ENCODE peak calls at places on chromosomes 2 and 18, in eight cellular contexts. One of them, this sample, is unnamed. For H3K27me3, the result is how much of the 10 kb centered on the place peaks cover.

GRCh38 chr2:207479198-207479785 is 50.5 kb upstream of the CREB1 start:
- DNase-seq in thoracic aorta: no peak
- DNase-seq in PC-3: peak
- DNase-seq in IMR-90: peak
- DNase-seq in psoas muscle: no peak
- DNase-seq in transverse colon: no peak
- DNase-seq in left lung: no peak
- DNase-seq in right atrium auricular region: no peak
- DNase-seq in this sample: no peak

GRCh38 chr2:168244318-168244717 is 3.1 kb downstream of the STK39 start:
- DNase-seq in thoracic aorta: no peak
- DNase-seq in PC-3: peak
- DNase-seq in IMR-90: no peak
- DNase-seq in psoas muscle: no peak
- DNase-seq in transverse colon: peak
- DNase-seq in left lung: no peak
- DNase-seq in right atrium auricular region: no peak
- DNase-seq in this sample: no peak

GRCh38 chr2:65630643-65631042 is 198.2 kb upstream of the SPRED2 start:
- DNase-seq in thoracic aorta: no peak
- DNase-seq in PC-3: no peak
- DNase-seq in IMR-90: peak
- DNase-seq in psoas muscle: no peak
- DNase-seq in transverse colon: no peak
- DNase-seq in left lung: no peak
- DNase-seq in right atrium auricular region: no peak
- DNase-seq in this sample: no peak

GRCh38 chr2:73989972-73990371 is 5.3 kb downstream of the TET3 start:
- DNase-seq in thoracic aorta: no peak
- DNase-seq in PC-3: no peak
- DNase-seq in IMR-90: no peak
- DNase-seq in psoas muscle: no peak
- DNase-seq in transverse colon: no peak
- DNase-seq in left lung: no peak
- DNase-seq in right atrium auricular region: no peak
- DNase-seq in this sample: no peak

GRCh38 chr2:200765139-200765951 is 46.4 kb upstream of the BZW1 start:
- DNase-seq in thoracic aorta: no peak
- DNase-seq in PC-3: peak
- DNase-seq in IMR-90: peak
- DNase-seq in psoas muscle: no peak
- DNase-seq in transverse colon: no peak
- DNase-seq in left lung: no peak
- DNase-seq in right atrium auricular region: no peak
- DNase-seq in this sample: no peak

GRCh38 chr2:159936471-159936870 is 125.9 kb downstream of the PLA2R1 start:
- DNase-seq in thoracic aorta: no peak
- DNase-seq in PC-3: no peak
- DNase-seq in IMR-90: no peak
- DNase-seq in psoas muscle: no peak
- DNase-seq in transverse colon: no peak
- DNase-seq in left lung: no peak
- DNase-seq in right atrium auricular region: no peak
- DNase-seq in this sample: no peak

GRCh38 chr18:58606236-58606635 is 22.7 kb downstream of the ALPK2 start:
- DNase-seq in thoracic aorta: no peak
- DNase-seq in PC-3: no peak
- DNase-seq in IMR-90: no peak
- DNase-seq in psoas muscle: no peak
- DNase-seq in transverse colon: no peak
- DNase-seq in left lung: no peak
- DNase-seq in right atrium auricular region: no peak
- DNase-seq in this sample: no peak

GRCh38 chr18:55179460-55180195 is 220.4 kb upstream of the CCDC68 start:
- DNase-seq in thoracic aorta: no peak
- DNase-seq in PC-3: no peak
- DNase-seq in IMR-90: peak
- DNase-seq in psoas muscle: no peak
- DNase-seq in transverse colon: no peak
- DNase-seq in left lung: no peak
- DNase-seq in right atrium auricular region: no peak
- DNase-seq in this sample: no peak

GRCh38 chr2:69798466-69798908 is 31.0 kb upstream of the GMCL1 start:
- DNase-seq in thoracic aorta: no peak
- DNase-seq in PC-3: no peak
- DNase-seq in IMR-90: peak
- DNase-seq in psoas muscle: no peak
- DNase-seq in transverse colon: peak
- DNase-seq in left lung: no peak
- DNase-seq in right atrium auricular region: peak
- DNase-seq in this sample: peak

GRCh38 chr2:237344972-237345870 is 68.7 kb downstream of the COL6A3 start:
- DNase-seq in thoracic aorta: no peak
- DNase-seq in PC-3: no peak
- DNase-seq in IMR-90: no peak
- DNase-seq in psoas muscle: no peak
- DNase-seq in transverse colon: no peak
- DNase-seq in left lung: no peak
- DNase-seq in right atrium auricular region: no peak
- DNase-seq in this sample: no peak
- H3K27ac ChIP-seq in thoracic aorta: no peak
- H3K27ac ChIP-seq in PC-3: no peak
- H3K27ac ChIP-seq in IMR-90: peak
- H3K27ac ChIP-seq in psoas muscle: no peak
- H3K27ac ChIP-seq in transverse colon: no peak
- H3K27ac ChIP-seq in left lung: no peak
- H3K27ac ChIP-seq in right atrium auricular region: no peak
- H3K27ac ChIP-seq in this sample: no peak

GRCh38 chr18:5892772-5893431 is 2.4 kb downstream of the TMEM200C start:
- DNase-seq in thoracic aorta: no peak
- DNase-seq in PC-3: no peak
- DNase-seq in IMR-90: peak
- DNase-seq in psoas muscle: no peak
- DNase-seq in transverse colon: no peak
- DNase-seq in left lung: no peak
- DNase-seq in right atrium auricular region: no peak
- DNase-seq in this sample: no peak
- H3K27me3 ChIP-seq in thoracic aorta: under half
- H3K27me3 ChIP-seq in PC-3: under half
- H3K27me3 ChIP-seq in IMR-90: under half
- H3K27me3 ChIP-seq in psoas muscle: half or more
- H3K27me3 ChIP-seq in transverse colon: half or more
- H3K27me3 ChIP-seq in left lung: half or more
- H3K27me3 ChIP-seq in right atrium auricular region: under half
- H3K27me3 ChIP-seq in this sample: under half

DNA sequence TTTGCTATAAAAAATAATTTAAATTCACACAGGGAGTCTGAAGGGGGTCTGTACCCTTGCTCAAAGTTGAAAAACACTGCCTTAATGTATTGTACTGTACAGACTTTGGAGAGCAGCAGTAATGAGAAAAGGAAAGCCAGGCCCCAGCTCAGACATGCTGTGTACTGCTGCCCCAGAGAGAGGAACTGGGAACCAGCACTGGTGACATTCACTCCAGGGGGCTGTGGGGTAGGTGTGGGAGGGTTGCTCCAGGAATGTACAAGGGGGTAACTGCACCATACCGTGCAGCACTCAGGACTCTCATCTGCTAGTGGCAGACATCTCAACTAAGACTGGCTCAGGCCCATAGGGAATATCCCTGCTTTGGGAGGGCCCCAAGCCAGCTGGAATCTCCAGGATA is 146.0 kb upstream of the RMP24 start:
- DNase-seq in thoracic aorta: no peak
- DNase-seq in PC-3: no peak
- DNase-seq in IMR-90: no peak
- DNase-seq in psoas muscle: no peak
- DNase-seq in transverse colon: no peak
- DNase-seq in left lung: no peak
- DNase-seq in right atrium auricular region: no peak
- DNase-seq in this sample: no peak
- H3K27ac ChIP-seq in thoracic aorta: no peak
- H3K27ac ChIP-seq in PC-3: no peak
- H3K27ac ChIP-seq in IMR-90: no peak
- H3K27ac ChIP-seq in psoas muscle: no peak
- H3K27ac ChIP-seq in transverse colon: no peak
- H3K27ac ChIP-seq in left lung: no peak
- H3K27ac ChIP-seq in right atrium auricular region: no peak
- H3K27ac ChIP-seq in this sample: no peak

GRCh38 chr2:236163483-236164200 is 4.5 kb downstream of the GBX2 start:
- DNase-seq in thoracic aorta: no peak
- DNase-seq in PC-3: no peak
- DNase-seq in IMR-90: no peak
- DNase-seq in psoas muscle: no peak
- DNase-seq in transverse colon: no peak
- DNase-seq in left lung: no peak
- DNase-seq in right atrium auricular region: no peak
- DNase-seq in this sample: no peak

GRCh38 chr2:236161531-236161930 is 6.7 kb downstream of the GBX2 start:
- DNase-seq in thoracic aorta: no peak
- DNase-seq in PC-3: no peak
- DNase-seq in IMR-90: no peak
- DNase-seq in psoas muscle: no peak
- DNase-seq in transverse colon: no peak
- DNase-seq in left lung: no peak
- DNase-seq in right atrium auricular region: no peak
- DNase-seq in this sample: no peak

GRCh38 chr2:236162031-236162803 is 6.0 kb downstream of the GBX2 start:
- DNase-seq in thoracic aorta: no peak
- DNase-seq in PC-3: no peak
- DNase-seq in IMR-90: no peak
- DNase-seq in psoas muscle: no peak
- DNase-seq in transverse colon: no peak
- DNase-seq in left lung: no peak
- DNase-seq in right atrium auricular region: no peak
- DNase-seq in this sample: no peak

GRCh38 chr2:236164201-236164982 is 3.8 kb downstream of the GBX2 start:
- DNase-seq in thoracic aorta: no peak
- DNase-seq in PC-3: no peak
- DNase-seq in IMR-90: no peak
- DNase-seq in psoas muscle: no peak
- DNase-seq in transverse colon: no peak
- DNase-seq in left lung: no peak
- DNase-seq in right atrium auricular region: no peak
- DNase-seq in this sample: no peak

GRCh38 chr2:236162804-236163482 is 5.2 kb downstream of the GBX2 start:
- DNase-seq in thoracic aorta: no peak
- DNase-seq in PC-3: no peak
- DNase-seq in IMR-90: no peak
- DNase-seq in psoas muscle: no peak
- DNase-seq in transverse colon: no peak
- DNase-seq in left lung: no peak
- DNase-seq in right atrium auricular region: no peak
- DNase-seq in this sample: no peak
- H3K27me3 ChIP-seq in thoracic aorta: under half
- H3K27me3 ChIP-seq in PC-3: under half
- H3K27me3 ChIP-seq in IMR-90: half or more
- H3K27me3 ChIP-seq in psoas muscle: half or more
- H3K27me3 ChIP-seq in transverse colon: half or more
- H3K27me3 ChIP-seq in left lung: half or more
- H3K27me3 ChIP-seq in right atrium auricular region: half or more
- H3K27me3 ChIP-seq in this sample: under half

GRCh38 chr2:61356261-61356957 is 114.5 kb downstream of the USP34 start:
- DNase-seq in thoracic aorta: no peak
- DNase-seq in PC-3: no peak
- DNase-seq in IMR-90: peak
- DNase-seq in psoas muscle: no peak
- DNase-seq in transverse colon: no peak
- DNase-seq in left lung: peak
- DNase-seq in right atrium auricular region: no peak
- DNase-seq in this sample: no peak

GRCh38 chr2:61357681-61358080 is 113.2 kb downstream of the USP34 start:
- DNase-seq in thoracic aorta: no peak
- DNase-seq in PC-3: no peak
- DNase-seq in IMR-90: no peak
- DNase-seq in psoas muscle: no peak
- DNase-seq in transverse colon: no peak
- DNase-seq in left lung: peak
- DNase-seq in right atrium auricular region: no peak
- DNase-seq in this sample: no peak

GRCh38 chr2:61356958-61357350 is 113.9 kb downstream of the USP34 start:
- DNase-seq in thoracic aorta: no peak
- DNase-seq in PC-3: no peak
- DNase-seq in IMR-90: peak
- DNase-seq in psoas muscle: no peak
- DNase-seq in transverse colon: no peak
- DNase-seq in left lung: no peak
- DNase-seq in right atrium auricular region: no peak
- DNase-seq in this sample: no peak

GRCh38 chr2:61353909-61354308 is 117.0 kb downstream of the USP34 start:
- DNase-seq in thoracic aorta: no peak
- DNase-seq in PC-3: no peak
- DNase-seq in IMR-90: no peak
- DNase-seq in psoas muscle: no peak
- DNase-seq in transverse colon: no peak
- DNase-seq in left lung: no peak
- DNase-seq in right atrium auricular region: no peak
- DNase-seq in this sample: no peak

GRCh38 chr2:61354486-61355197 is 116.2 kb downstream of the USP34 start:
- DNase-seq in thoracic aorta: no peak
- DNase-seq in PC-3: no peak
- DNase-seq in IMR-90: no peak
- DNase-seq in psoas muscle: no peak
- DNase-seq in transverse colon: no peak
- DNase-seq in left lung: no peak
- DNase-seq in right atrium auricular region: no peak
- DNase-seq in this sample: no peak
- H3K27ac ChIP-seq in thoracic aorta: no peak
- H3K27ac ChIP-seq in PC-3: no peak
- H3K27ac ChIP-seq in IMR-90: no peak
- H3K27ac ChIP-seq in psoas muscle: no peak
- H3K27ac ChIP-seq in transverse colon: no peak
- H3K27ac ChIP-seq in left lung: no peak
- H3K27ac ChIP-seq in right atrium auricular region: no peak
- H3K27ac ChIP-seq in this sample: no peak

DNA sequence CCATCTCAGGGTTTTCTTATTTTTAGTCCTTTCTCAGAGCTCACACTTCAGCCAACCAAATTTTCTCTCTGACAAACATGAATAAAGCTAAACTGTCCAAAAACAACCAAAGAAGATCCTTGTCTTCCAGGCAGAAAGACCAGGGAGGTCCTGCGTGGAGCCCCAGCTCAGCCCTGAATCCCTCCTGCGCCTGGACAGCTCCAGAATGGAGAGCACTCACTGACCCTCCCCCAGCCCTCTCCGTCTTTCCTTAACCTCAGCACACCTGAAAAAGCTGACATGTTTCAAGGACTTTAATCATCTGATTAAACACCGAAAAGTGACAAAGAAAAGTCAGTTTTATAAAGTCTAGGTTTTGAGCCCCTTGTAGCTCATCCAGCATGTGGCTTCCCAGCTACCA is 22.9 kb upstream of the GNAL start:
- DNase-seq in thoracic aorta: no peak
- DNase-seq in PC-3: no peak
- DNase-seq in IMR-90: no peak
- DNase-seq in psoas muscle: no peak
- DNase-seq in transverse colon: no peak
- DNase-seq in left lung: no peak
- DNase-seq in right atrium auricular region: no peak
- DNase-seq in this sample: no peak
- H3K27me3 ChIP-seq in thoracic aorta: under half
- H3K27me3 ChIP-seq in PC-3: half or more
- H3K27me3 ChIP-seq in IMR-90: under half
- H3K27me3 ChIP-seq in psoas muscle: under half
- H3K27me3 ChIP-seq in transverse colon: under half
- H3K27me3 ChIP-seq in left lung: under half
- H3K27me3 ChIP-seq in right atrium auricular region: under half
- H3K27me3 ChIP-seq in this sample: under half